ENCODE peak calls at places on chromosomes 4 and X, in four cellular contexts. R is left cardiac atrium, N is H4, M is HFFc6. B is an unnamed sample.

GRCh38 chrX:80879916-80880315 is 70.2 kb upstream of the BRWD3 start:
- DNase-seq in R (no peak), N (peak), M (peak), B (no peak)

GRCh38 chr4:130336585-130337217 is 1240.7 kb downstream of the C4orf33 start:
- DNase-seq in R (no peak), N (peak), M (peak), B (no peak)

GRCh38 chrX:153884136-153885076 is 1.6 kb downstream of the L1CAM start:
- DNase-seq in R (no peak), N (no peak), M (no peak), B (no peak)

GRCh38 chrX:41350150-41350975 is 16.4 kb downstream of the DDX3X start:
- DNase-seq in R (no peak), N (no peak), M (no peak), B (no peak)

GRCh38 chrX:102959471-102959870 is 22.4 kb downstream of the RAB40AL start:
- DNase-seq in R (no peak), N (peak), M (peak), B (peak)

GRCh38 chr4:119897260-119897659 is 169.4 kb downstream of the MAD2L1 start:
- DNase-seq in R (no peak), N (no peak), M (no peak), B (no peak)

GRCh38 chr4:68176500-68176899 is 46.8 kb upstream of the TMPRSS11F start:
- DNase-seq in R (no peak), N (no peak), M (no peak), B (peak)

GRCh38 chrX:132737743-132738142 is 220.7 kb downstream of the HS6ST2 start:
- DNase-seq in R (no peak), N (peak), M (no peak), B (no peak)

GRCh38 chr4:3563403-3563802 is 31.2 kb upstream of the LRPAP1 start:
- DNase-seq in R (no peak), N (no peak), M (no peak), B (no peak)

GRCh38 chr4:55372259-55372658 is 23.5 kb upstream of the TMEM165 start:
- DNase-seq in R (no peak), N (no peak), M (no peak), B (no peak)

GRCh38 chrX:1196436-1196835 is 16.0 kb downstream of the CRLF2 start:
- DNase-seq in R (no peak), N (no peak), M (no peak), B (no peak)

GRCh38 chr4:150938873-150939499 is 76.1 kb downstream of the LRBA start:
- DNase-seq in R (no peak), N (no peak), M (no peak), B (no peak)

GRCh38 chr4:156137971-156138581 is 184.4 kb upstream of the CTSO start:
- DNase-seq in R (no peak), N (no peak), M (no peak), B (no peak)

GRCh38 chr4:108172780-108173598 is 4.3 kb upstream of the LEF1 start:
- DNase-seq in R (peak), N (peak), M (no peak), B (peak)

GRCh38 chrX:81662381-81662780 is 460.5 kb downstream of the SH3BGRL start:
- DNase-seq in R (no peak), N (no peak), M (no peak), B (no peak)

GRCh38 chr4:42339935-42340406 is 57.3 kb upstream of the SHISA3 start:
- DNase-seq in R (peak), N (no peak), M (no peak), B (no peak)

GRCh38 chr4:183375156-183375555 is 52.9 kb upstream of the CLDN24 start:
- DNase-seq in R (no peak), N (no peak), M (no peak), B (no peak)

GRCh38 chr4:105998210-105998609 is 102.9 kb downstream of the NPNT start:
- DNase-seq in R (no peak), N (no peak), M (no peak), B (no peak)

GRCh38 chr4:54189140-54189539 is 40.0 kb upstream of the PDGFRA start:
- DNase-seq in R (no peak), N (no peak), M (no peak), B (no peak)

GRCh38 chr4:15149842-15150592 is 147.7 kb downstream of the CPEB2 start:
- DNase-seq in R (peak), N (peak), M (peak), B (peak)

GRCh38 chr4:156547439-156547838 is 424.2 kb downstream of the PDGFC start:
- DNase-seq in R (no peak), N (peak), M (peak), B (no peak)

GRCh38 chrX:118839334-118839958 is 15.8 kb downstream of the ZCCHC12 start:
- DNase-seq in R (peak), N (peak), M (no peak), B (peak)

GRCh38 chr4:123643691-123644090 is 247.1 kb downstream of the SPRY1 start:
- DNase-seq in R (no peak), N (no peak), M (no peak), B (no peak)

GRCh38 chr4:48025005-48025404 is 8.4 kb downstream of the NIPAL1 start:
- DNase-seq in R (no peak), N (peak), M (peak), B (peak)

GRCh38 chr4:858831-859451 is 33.0 kb upstream of the CPLX1 start:
- DNase-seq in R (no peak), N (no peak), M (no peak), B (no peak)

GRCh38 chr4:107930821-107931774 is at the start of gene CYP2U1:
- DNase-seq in R (peak), N (peak), M (peak), B (peak)